ENCODE peak calls at places on chromosomes 3 and 15, in nine cellular contexts. U is stimulated activated CD4-positive, alpha-beta T cell treated with anti-CD3 and anti-CD28 coated beads, Interleukin-15, amount 100 ng/mL, for 1 hour; X is nucleus accumbens; D is activated T-cell treated with anti-CD3 and anti-CD28 coated beads for 48 hours; C is OCI-M1; T is T-helper 2 cell; R is adrenal gland; G is NCI-H345; L is GM12878. K is an unnamed sample.

GRCh38 chr3:16119887-16120286 is 54.6 kb upstream of the GALNT15 start:
- DNase-seq in C (no peak), R (no peak), L (no peak), T (no peak), G (no peak), X (no peak), D (no peak), U (no peak), K (no peak)

GRCh38 chr3:156509209-156510174 is 45.4 kb downstream of the SSR3 start:
- DNase-seq in R (no peak), U (no peak), C (peak; percentile 76), G (peak; percentile 38), X (no peak), D (no peak), T (no peak), L (no peak), K (no peak)

GRCh38 chr15:90817117-90818057 is 51.0 kb upstream of the FURIN start:
- DNase-seq in U (no peak), X (no peak), T (no peak), D (no peak), G (no peak), R (no peak), C (no peak), L (no peak), K (no peak)

GRCh38 chr3:32283304-32283703 is 44.8 kb downstream of the CMTM8 start:
- DNase-seq in R (no peak), L (no peak), X (no peak), G (no peak), D (no peak), U (no peak), T (no peak), C (no peak), K (no peak)

GRCh38 chr3:148036331-148036881 is 627.2 kb downstream of the ZIC1 start:
- DNase-seq in X (no peak), L (no peak), D (no peak), T (no peak), U (no peak), R (no peak), C (peak; percentile 9), G (no peak), K (no peak)

GRCh38 chr3:87461036-87461435 is 184.7 kb upstream of the POU1F1 start:
- DNase-seq in C (no peak), G (no peak), U (no peak), L (no peak), T (no peak), X (no peak), R (no peak), D (no peak), K (no peak)

GRCh38 chr15:85003593-85004312 is 22.1 kb downstream of the PDE8A start:
- DNase-seq in C (peak; percentile 51), L (no peak), X (no peak), T (no peak), G (no peak), U (no peak), D (no peak), R (no peak), K (no peak)

GRCh38 chr3:66355394-66355793 is 134.6 kb downstream of the SLC25A26 start:
- DNase-seq in C (no peak), D (no peak), X (no peak), T (no peak), U (no peak), L (no peak), G (no peak), R (no peak), K (no peak)

GRCh38 chr15:68062946-68063345 is 8.8 kb downstream of the PIAS1 start:
- DNase-seq in U (no peak), G (no peak), L (no peak), X (no peak), R (no peak), C (no peak), T (no peak), D (no peak), K (no peak)

GRCh38 chr3:13281657-13282527 is 138.2 kb downstream of the NUP210 start:
- DNase-seq in G (no peak), C (no peak), R (peak; percentile 39), U (no peak), T (no peak), X (no peak), L (no peak), D (no peak), K (no peak)

GRCh38 chr3:124574012-124574411 is 156.2 kb upstream of the UMPS start:
- DNase-seq in T (no peak), X (no peak), L (no peak), C (no peak), R (no peak), D (no peak), U (no peak), G (no peak), K (no peak)

GRCh38 chr3:190671658-190672057 is 157.8 kb downstream of the IL1RAP start:
- DNase-seq in R (no peak), L (no peak), X (no peak), U (no peak), G (no peak), T (no peak), C (no peak), D (no peak), K (no peak)

GRCh38 chr3:55587476-55587875 is 100.4 kb upstream of the WNT5A start:
- DNase-seq in C (no peak), T (no peak), U (no peak), D (no peak), L (no peak), X (no peak), R (no peak), G (no peak), K (no peak)

GRCh38 chr3:12796171-12797123 is at the start of gene CAND2:
- DNase-seq in C (peak; percentile 57), D (peak; percentile 33), T (no peak), L (no peak), U (peak; percentile 33), G (peak; percentile 57), R (peak; percentile 60), X (peak; percentile 31), K (peak; percentile 6)

GRCh38 chr3:38551026-38551832 is 55.1 kb downstream of the EXOG start:
- DNase-seq in R (no peak), G (no peak), D (no peak), L (no peak), X (no peak), C (no peak), T (no peak), U (no peak), K (no peak)

GRCh38 chr3:117193390-117193789 is 483.8 kb downstream of the TUSC7 start:
- DNase-seq in T (no peak), X (no peak), C (peak; percentile 47), G (no peak), U (no peak), R (no peak), D (no peak), L (no peak), K (no peak)

GRCh38 chr3:12947504-12948369 is 106.4 kb upstream of the RPL32 start:
- DNase-seq in T (no peak), L (no peak), R (peak; percentile 72), D (no peak), G (no peak), X (no peak), C (peak; percentile 22), U (no peak), K (no peak)

GRCh38 chr15:39079296-39079834 is 501.5 kb upstream of the THBS1 start:
- DNase-seq in R (no peak), C (no peak), T (no peak), L (no peak), U (no peak), X (no peak), G (no peak), D (no peak), K (no peak)

GRCh38 chr3:129673897-129674797 is 67.7 kb upstream of the PLXND1 start:
- DNase-seq in X (no peak), U (no peak), L (no peak), D (no peak), C (no peak), R (no peak), T (no peak), G (no peak), K (no peak)

GRCh38 chr3:5264093-5264610 is 76.6 kb downstream of the EDEM1 start:
- DNase-seq in U (no peak), X (no peak), L (no peak), G (no peak), R (no peak), C (no peak), D (no peak), T (no peak), K (no peak)

K was measured in T follicular helper cell.